ENCODE peak calls at places on chromosomes 1 and 21, in five cellular contexts. F is retinal pigment epithelial cell, B is fibroblast of pulmonary artery, R is BE2C, H is activated B cell treated with CpG ODN at 0.5 μM for 24 hours. N is an unnamed sample.

GRCh38 chr1:155175927-155176371 is 2.3 kb downstream of the TRIM46 start:
- DNase-seq in B (no peak), H (no peak), F (no peak), R (peak; percentile 56), N (no peak)

GRCh38 chr1:83641828-83642443 is 357.0 kb downstream of the TTLL7 start:
- DNase-seq in R (no peak), H (no peak), F (no peak), B (peak; percentile 6), N (peak; percentile 23)

GRCh38 chr1:67484492-67484891 is 54.3 kb upstream of the SERBP1 start:
- DNase-seq in B (peak; percentile 25), R (no peak), H (no peak), F (no peak), N (peak; percentile 23)

GRCh38 chr1:211260161-211261107 is 1.3 kb downstream of the RCOR3 start:
- DNase-seq in F (peak; percentile 39), H (peak; percentile 54), R (peak; percentile 89), B (peak; percentile 73), N (peak; percentile 62)

GRCh38 chr21:44848821-44849521 is 24.5 kb downstream of the PTTG1IP start:
- DNase-seq in R (no peak), B (no peak), F (no peak), H (no peak), N (no peak)

GRCh38 chr1:203771901-203772301 is 6.9 kb downstream of the LAX1 start:
- DNase-seq in H (no peak), F (no peak), R (no peak), B (peak; percentile 39), N (no peak)

GRCh38 chr1:184771190-184771691 is 16.6 kb upstream of the EDEM3 start:
- DNase-seq in H (no peak), F (no peak), R (peak; percentile 84), B (no peak), N (no peak)

GRCh38 chr1:205568469-205569361 is 63.1 kb downstream of the ELK4 start:
- DNase-seq in R (no peak), H (peak; percentile 29), F (no peak), B (no peak), N (no peak)

GRCh38 chr1:21942464-21942863 is 5.4 kb upstream of the HSPG2 start:
- DNase-seq in R (no peak), H (no peak), B (no peak), F (no peak), N (no peak)

GRCh38 chr1:944341-945325 is 14.4 kb downstream of the NOC2L start:
- DNase-seq in F (no peak), B (peak; percentile 66), R (peak; percentile 95), H (no peak), N (peak; percentile 52)

GRCh38 chr1:162220009-162220539 is 150.6 kb downstream of the NOS1AP start:
- DNase-seq in F (no peak), H (no peak), B (no peak), R (no peak), N (no peak)

GRCh38 chr1:107609808-107610207 is 355.2 kb downstream of the VAV3 start:
- DNase-seq in F (no peak), H (no peak), R (no peak), B (no peak), N (no peak)

GRCh38 chr1:167825419-167826079 is 88.4 kb downstream of the ADCY10 start:
- DNase-seq in H (no peak), B (no peak), F (no peak), R (no peak), N (no peak)

GRCh38 chr1:65417729-65418128 is 2.7 kb upstream of the LEPR start:
- DNase-seq in R (no peak), B (no peak), F (no peak), H (no peak), N (no peak)

GRCh38 chr21:33951276-33952178 is 35.9 kb upstream of the ATP5PO start:
- DNase-seq in R (no peak), B (peak; percentile 39), F (no peak), H (no peak), N (peak; percentile 75)

GRCh38 chr1:52426391-52426790 is 22.0 kb downstream of the PRPF38A start:
- DNase-seq in H (no peak), F (no peak), R (no peak), B (peak; percentile 1), N (no peak)

GRCh38 chr1:160814856-160815255 is 18.9 kb downstream of the LY9 start:
- DNase-seq in R (no peak), B (no peak), H (no peak), F (no peak), N (no peak)

GRCh38 chr21:37787456-37787855 is 128.8 kb downstream of the KCNJ6 start:
- DNase-seq in R (no peak), F (peak; percentile 42), B (peak; percentile 87), H (no peak), N (peak; percentile 80)

DNA sequence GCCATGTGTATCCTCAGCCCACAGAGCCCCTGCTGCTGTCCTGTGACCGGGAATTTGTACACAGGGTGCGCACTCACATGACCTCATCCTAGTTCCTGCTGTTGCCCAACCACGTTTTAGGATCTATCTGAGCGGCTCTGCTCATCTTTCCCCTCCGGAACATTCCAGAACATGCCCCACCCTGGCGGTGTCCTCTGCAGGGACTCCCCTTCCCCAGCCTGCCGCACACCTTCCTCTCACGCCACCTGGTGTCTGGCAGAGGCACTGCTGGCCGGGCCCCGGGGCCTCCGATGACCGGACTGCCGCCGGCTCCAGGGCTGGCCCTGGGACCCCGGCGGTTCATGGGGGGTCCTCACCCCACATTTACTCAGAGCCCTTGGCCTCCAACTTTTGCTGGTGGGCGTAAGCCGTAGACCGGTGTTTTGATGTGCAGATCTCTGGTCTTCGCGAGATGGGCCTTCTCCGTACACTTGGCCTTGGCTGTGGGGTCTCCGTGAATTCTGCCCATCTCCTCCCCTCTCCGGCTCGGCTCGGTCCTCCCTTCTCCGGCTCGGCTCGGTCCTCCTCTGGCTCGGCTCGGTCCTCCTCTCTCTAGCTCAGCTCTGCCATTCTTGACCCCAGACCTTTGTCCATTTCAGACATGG is 29.5 kb downstream of the ARHGEF16 start:
- DNase-seq in H (peak; percentile 44), R (peak; percentile 57), F (no peak), B (peak; percentile 18), N (peak; percentile 4)
- TF ChIP-seq CTCF in H (no peak), R (peak; percentile 71), F (peak; percentile 91), B (peak; percentile 87), N (peak; percentile 67)

DNA sequence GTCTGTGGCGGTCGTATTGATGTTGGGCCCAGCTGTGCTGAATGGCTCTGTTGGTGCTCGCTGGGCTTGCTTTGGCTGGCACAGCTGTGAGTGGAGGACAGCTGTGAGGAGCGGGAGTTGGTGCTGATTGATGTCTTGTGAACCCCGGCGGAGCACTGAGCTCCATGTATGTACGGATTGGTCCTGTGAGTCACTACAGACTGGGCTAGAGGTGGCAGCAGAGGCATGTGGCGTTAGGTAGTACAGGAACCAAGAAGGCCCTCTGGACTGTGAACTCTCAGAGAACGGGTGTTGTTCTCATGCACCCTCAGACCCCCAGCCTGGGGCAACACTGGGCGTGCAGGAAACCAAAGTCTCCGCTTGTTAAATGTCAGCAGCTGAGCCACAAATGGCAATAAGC is 209.0 kb downstream of the KIF26B start:
- DNase-seq in H (no peak), F (no peak), R (no peak), B (no peak), N (no peak)
- TF ChIP-seq CTCF in H (no peak), F (no peak), R (peak; percentile 4), B (no peak), N (no peak)

DNA sequence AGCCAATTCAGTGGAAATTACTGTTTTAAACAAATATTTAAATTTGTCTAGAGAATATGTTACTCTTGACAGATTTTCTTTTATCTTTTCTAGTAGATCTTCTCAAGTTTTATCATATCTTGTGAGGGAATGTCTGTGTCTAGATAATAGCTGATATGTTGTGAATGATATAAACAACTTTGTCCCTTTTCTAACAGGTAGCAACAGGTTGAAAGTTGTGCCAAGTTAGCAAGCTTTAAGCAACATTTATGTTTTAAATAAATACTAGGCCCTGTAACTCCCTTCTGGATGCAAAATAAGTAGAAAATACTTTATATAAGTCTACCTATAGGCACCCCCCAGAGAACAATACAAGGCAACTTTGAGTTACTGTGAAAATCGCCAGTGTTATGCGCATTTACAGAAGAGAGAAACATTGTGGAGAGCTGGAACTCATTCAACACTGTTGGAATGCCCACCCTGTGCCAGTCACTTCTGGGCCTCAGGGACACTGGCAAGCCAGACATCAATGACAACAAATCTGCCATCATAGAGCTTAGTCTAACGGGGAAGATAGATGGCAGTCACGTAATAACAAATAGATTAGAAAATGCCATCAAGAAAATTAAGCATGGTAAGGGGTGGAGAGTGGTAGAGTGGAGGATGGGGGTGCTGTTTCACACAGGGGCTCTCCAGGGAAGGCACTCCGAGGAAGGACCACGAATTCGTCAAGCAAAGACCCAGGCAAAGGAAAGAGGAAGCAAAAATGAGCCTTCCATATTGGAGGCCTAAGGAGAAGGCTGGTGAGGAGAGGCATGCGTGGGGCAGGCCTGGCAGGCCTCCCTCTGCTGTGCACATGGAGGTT is 4.4 kb downstream of the MAP3K21 start:
- DNase-seq in B (no peak), F (no peak), R (no peak), H (no peak), N (no peak)
- TF ChIP-seq CTCF in B (no peak), F (no peak), R (no peak), H (no peak), N (no peak)

GRCh38 chr1:236045771-236046170 is 19.1 kb downstream of the NID1 start:
- DNase-seq in F (no peak), R (no peak), B (no peak), H (no peak), N (no peak)
- TF ChIP-seq CTCF in F (no peak), R (no peak), B (no peak), H (no peak), N (no peak)

DNA sequence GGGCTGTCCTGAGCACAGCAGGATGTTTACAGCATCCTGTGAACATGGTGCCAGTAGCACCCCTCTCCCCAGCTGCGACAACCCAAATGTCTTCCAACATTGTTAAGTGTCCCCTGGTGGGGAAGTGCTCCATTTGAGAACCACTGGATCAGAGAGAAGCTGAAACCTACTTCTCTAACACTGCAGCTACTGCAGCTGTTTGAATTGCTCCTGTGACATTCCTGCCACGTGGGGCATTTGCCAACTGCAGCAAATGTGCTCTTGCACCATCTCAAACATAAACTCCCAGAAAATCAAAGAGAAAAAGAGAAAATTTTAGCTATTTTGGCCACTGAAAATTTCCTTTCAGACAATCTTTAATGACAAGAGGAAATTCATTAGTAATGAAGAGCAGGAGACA is 11.0 kb downstream of the SLC2A5 start:
- DNase-seq in H (no peak), R (no peak), B (peak; percentile 24), F (no peak), N (no peak)
- TF ChIP-seq CTCF in H (no peak), R (peak; percentile 11), B (peak; percentile 30), F (peak; percentile 39), N (no peak)

GRCh38 chr1:59078866-59079265 is 218.0 kb upstream of the FGGY start:
- DNase-seq in R (no peak), B (no peak), H (no peak), F (no peak), N (no peak)

GRCh38 chr1:59075021-59075420 is 221.9 kb upstream of the FGGY start:
- DNase-seq in H (no peak), F (no peak), R (no peak), B (no peak), N (no peak)

GRCh38 chr1:59074574-59074973 is 222.3 kb upstream of the FGGY start:
- DNase-seq in H (no peak), F (no peak), R (no peak), B (no peak), N (no peak)

GRCh38 chr1:59077739-59078503 is 219.0 kb upstream of the FGGY start:
- DNase-seq in R (no peak), H (no peak), F (no peak), B (no peak), N (no peak)

GRCh38 chr1:59076612-59077011 is 220.3 kb upstream of the FGGY start:
- DNase-seq in B (no peak), F (no peak), H (no peak), R (no peak), N (peak; percentile 29)
- TF ChIP-seq CTCF in B (peak; percentile 41), F (peak; percentile 44), H (no peak), R (peak; percentile 24), N (peak; percentile 36)

GRCh38 chr1:93275634-93276295 is 69.9 kb upstream of the DR1 start:
- DNase-seq in F (no peak), R (no peak), H (no peak), B (no peak), N (no peak)
- TF ChIP-seq CTCF in F (no peak), R (no peak), H (no peak), B (no peak), N (no peak)

N was measured in fibroblast of mammary gland.